ENCODE peak calls at places on chromosome 7, in eight cellular contexts. T is GM23338, B is right lobe of liver, Z is bronchial epithelial cell, G is fibroblast of lung, W is kidney epithelial cell, I is heart left ventricle, P is endothelial cell. Q is an unnamed sample.

GRCh38 chr7:138254444-138254843 is 178.2 kb downstream of the AKR1D1 start:
- DNase-seq in T (peak), B (no peak), Z (no peak), G (no peak), W (no peak), I (no peak), P (no peak), Q (no peak)

GRCh38 chr7:35003679-35004278 is 33.5 kb downstream of the DPY19L1 start:
- DNase-seq in T (no peak), B (no peak), Z (peak), G (peak), W (peak), I (no peak), P (no peak), Q (no peak)

GRCh38 chr7:151384352-151384697 is 25.5 kb downstream of the WDR86 start:
- DNase-seq in T (no peak), B (no peak), Z (no peak), G (no peak), W (no peak), I (no peak), P (no peak), Q (no peak)

GRCh38 chr7:91603707-91604106 is 276.8 kb downstream of the MTERF1 start:
- DNase-seq in T (no peak), B (no peak), Z (no peak), G (no peak), W (no peak), I (no peak), P (no peak), Q (no peak)

GRCh38 chr7:22485189-22485588 is 14.8 kb downstream of the STEAP1B start:
- DNase-seq in T (no peak), B (no peak), Z (no peak), G (peak), W (no peak), I (no peak), P (no peak), Q (no peak)

GRCh38 chr7:99975782-99976521 is at the start of gene AZGP1:
- DNase-seq in T (no peak), B (peak), Z (peak), G (no peak), W (no peak), I (peak), P (no peak), Q (no peak)

GRCh38 chr7:30091431-30092386 is 43.1 kb upstream of the MTURN start:
- DNase-seq in T (no peak), B (no peak), Z (peak), G (peak), W (peak), I (no peak), P (no peak), Q (no peak)

GRCh38 chr7:65953890-65954289 is 28.1 kb downstream of the GUSB start:
- DNase-seq in T (no peak), B (no peak), Z (no peak), G (no peak), W (no peak), I (no peak), P (no peak), Q (no peak)

GRCh38 chr7:112453505-112454171 is 3.4 kb downstream of the IFRD1 start:
- DNase-seq in T (no peak), B (no peak), Z (peak), G (peak), W (no peak), I (no peak), P (no peak), Q (no peak)

GRCh38 chr7:18521945-18522566 is 26.5 kb downstream of the HDAC9 start:
- DNase-seq in T (no peak), B (no peak), Z (no peak), G (peak), W (no peak), I (no peak), P (no peak), Q (no peak)

GRCh38 chr7:142329062-142329788 is 71.4 kb upstream of the PRSS58 start:
- DNase-seq in T (no peak), B (no peak), Z (no peak), G (no peak), W (no peak), I (no peak), P (no peak), Q (no peak)

GRCh38 chr7:157528785-157529341 is 192.1 kb downstream of the DNAJB6 start:
- DNase-seq in T (no peak), B (no peak), Z (no peak), G (no peak), W (no peak), I (peak), P (no peak), Q (no peak)

GRCh38 chr7:55593515-55594318 is 21.4 kb upstream of the VOPP1 start:
- DNase-seq in T (peak), B (peak), Z (peak), G (peak), W (no peak), I (peak), P (peak), Q (peak)

GRCh38 chr7:4247106-4247876 is 434.8 kb upstream of the FOXK1 start:
- DNase-seq in T (no peak), B (no peak), Z (no peak), G (no peak), W (no peak), I (no peak), P (no peak), Q (no peak)

GRCh38 chr7:142188159-142188558 is 69.7 kb downstream of the PRSS58 start:
- DNase-seq in T (no peak), B (no peak), Z (peak), G (peak), W (no peak), I (no peak), P (no peak), Q (no peak)

GRCh38 chr7:78041409-78041808 is 242.8 kb downstream of the PHTF2 start:
- DNase-seq in T (no peak), B (no peak), Z (no peak), G (no peak), W (no peak), I (no peak), P (no peak), Q (no peak)

GRCh38 chr7:91846436-91846835 is 34.1 kb downstream of the MTERF1 start:
- DNase-seq in T (no peak), B (no peak), Z (no peak), G (peak), W (no peak), I (no peak), P (no peak), Q (no peak)

GRCh38 chr7:142460402-142461117 is 202.7 kb upstream of the PRSS58 start:
- DNase-seq in T (no peak), B (no peak), Z (no peak), G (peak), W (no peak), I (no peak), P (no peak), Q (no peak)

GRCh38 chr7:2038876-2039728 is 193.6 kb downstream of the MAD1L1 start:
- DNase-seq in T (no peak), B (no peak), Z (no peak), G (no peak), W (no peak), I (no peak), P (no peak), Q (no peak)

GRCh38 chr7:130971297-130971696 is 237.3 kb upstream of the KLF14 start:
- DNase-seq in T (no peak), B (no peak), Z (no peak), G (no peak), W (no peak), I (no peak), P (no peak), Q (no peak)

GRCh38 chr7:45185028-45185863 is 27.7 kb downstream of the RAMP3 start:
- DNase-seq in T (no peak), B (no peak), Z (no peak), G (no peak), W (no peak), I (peak), P (no peak), Q (no peak)

GRCh38 chr7:93943816-93944540 is 22.4 kb downstream of the GNG11 start:
- DNase-seq in T (no peak), B (no peak), Z (no peak), G (no peak), W (no peak), I (no peak), P (no peak), Q (no peak)

GRCh38 chr7:51139796-51140195 is 176.8 kb downstream of the COBL start:
- DNase-seq in T (no peak), B (no peak), Z (peak), G (peak), W (no peak), I (no peak), P (no peak), Q (no peak)

GRCh38 chr7:149741629-149742028 is 31.8 kb downstream of the ZNF467 start:
- DNase-seq in T (no peak), B (no peak), Z (no peak), G (no peak), W (no peak), I (no peak), P (no peak), Q (no peak)

GRCh38 chr7:99653754-99654153 is 26.0 kb downstream of the CYP3A5 start:
- DNase-seq in T (no peak), B (no peak), Z (peak), G (no peak), W (no peak), I (no peak), P (no peak), Q (no peak)

GRCh38 chr7:100021297-100021696 is 5.9 kb downstream of the ZKSCAN1 start:
- DNase-seq in T (no peak), B (no peak), Z (no peak), G (peak), W (no peak), I (no peak), P (no peak), Q (no peak)

GRCh38 chr7:141696386-141696785 is 5.6 kb downstream of the DENND11 start:
- DNase-seq in T (no peak), B (no peak), Z (no peak), G (no peak), W (no peak), I (no peak), P (no peak), Q (no peak)

DNA sequence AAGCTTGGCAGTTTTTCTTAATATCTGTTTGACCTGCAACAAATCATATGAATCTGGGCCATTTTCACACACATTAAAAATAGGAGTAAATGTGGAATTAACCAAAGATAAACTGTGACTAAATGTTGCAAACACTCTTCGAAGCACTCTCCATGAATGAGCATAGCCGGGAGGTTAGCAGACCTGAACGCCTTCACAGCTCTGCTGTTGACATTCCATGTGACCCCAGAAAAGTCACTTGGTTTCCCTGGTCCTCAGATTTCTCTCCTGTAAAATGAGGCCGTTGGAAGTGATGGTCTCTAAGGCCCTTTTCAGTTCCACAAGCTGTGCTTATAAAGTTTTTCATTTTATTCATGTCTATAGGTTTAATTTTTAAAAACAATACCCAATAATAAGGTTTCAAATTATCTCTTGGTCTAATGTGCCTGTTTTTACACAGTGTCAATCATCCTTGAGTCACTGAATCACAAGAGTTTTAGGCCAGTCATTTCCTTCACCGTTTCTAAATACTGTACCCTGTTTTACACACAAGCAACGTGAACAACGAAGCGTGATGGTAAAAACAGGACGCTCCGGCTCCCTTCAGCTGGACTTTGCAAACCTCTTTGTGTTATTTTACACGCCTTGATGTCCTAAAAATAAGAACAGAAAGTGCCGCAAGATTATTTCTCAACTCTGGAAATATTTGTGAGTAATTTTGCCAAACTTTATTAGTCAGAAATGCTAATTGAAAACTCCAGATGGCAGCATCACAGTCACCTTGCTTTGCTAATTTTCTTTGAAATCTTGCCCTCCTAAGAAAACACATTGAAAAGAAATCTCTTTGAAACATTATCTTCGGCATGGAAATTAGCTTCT is 38.6 kb upstream of the MET start:
- DNase-seq in T (no peak), B (no peak), Z (peak), G (peak), W (peak), I (no peak), P (no peak), Q (peak)
- TF ChIP-seq CTCF in T (no peak), B (no peak), Z (peak), G (no peak), W (peak), I (no peak), P (no peak), Q (no peak)

GRCh38 chr7:128420773-128421172 is 11.0 kb upstream of the IMPDH1 start:
- DNase-seq in T (no peak), B (no peak), Z (no peak), G (no peak), W (no peak), I (no peak), P (no peak), Q (no peak)
- TF ChIP-seq CTCF in T (no peak), B (no peak), Z (no peak), G (no peak), W (no peak), I (no peak), P (no peak), Q (no peak)

DNA sequence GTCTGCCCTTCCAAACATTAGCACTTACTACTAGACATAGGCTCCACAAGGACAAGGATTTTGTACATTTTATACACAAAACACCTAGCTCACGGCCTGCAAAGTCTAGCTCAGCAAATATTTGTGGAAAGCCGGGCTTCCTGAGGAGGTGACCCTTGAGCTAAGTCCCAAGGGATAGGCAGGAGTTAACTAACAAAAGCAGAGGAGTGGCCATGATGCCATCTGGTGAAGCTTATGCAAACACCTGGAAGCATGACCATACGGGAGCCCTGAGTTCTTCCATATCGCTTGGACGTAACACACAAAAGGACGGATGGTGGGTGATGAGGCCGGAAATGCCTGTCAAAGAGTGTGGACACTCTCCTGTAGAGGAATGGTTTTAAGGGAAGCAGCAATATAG is 25.9 kb upstream of the YAE1 start:
- DNase-seq in T (no peak), B (no peak), Z (no peak), G (no peak), W (no peak), I (no peak), P (no peak), Q (no peak)
- TF ChIP-seq CTCF in T (no peak), B (no peak), Z (no peak), G (no peak), W (no peak), I (no peak), P (no peak), Q (no peak)

DNA sequence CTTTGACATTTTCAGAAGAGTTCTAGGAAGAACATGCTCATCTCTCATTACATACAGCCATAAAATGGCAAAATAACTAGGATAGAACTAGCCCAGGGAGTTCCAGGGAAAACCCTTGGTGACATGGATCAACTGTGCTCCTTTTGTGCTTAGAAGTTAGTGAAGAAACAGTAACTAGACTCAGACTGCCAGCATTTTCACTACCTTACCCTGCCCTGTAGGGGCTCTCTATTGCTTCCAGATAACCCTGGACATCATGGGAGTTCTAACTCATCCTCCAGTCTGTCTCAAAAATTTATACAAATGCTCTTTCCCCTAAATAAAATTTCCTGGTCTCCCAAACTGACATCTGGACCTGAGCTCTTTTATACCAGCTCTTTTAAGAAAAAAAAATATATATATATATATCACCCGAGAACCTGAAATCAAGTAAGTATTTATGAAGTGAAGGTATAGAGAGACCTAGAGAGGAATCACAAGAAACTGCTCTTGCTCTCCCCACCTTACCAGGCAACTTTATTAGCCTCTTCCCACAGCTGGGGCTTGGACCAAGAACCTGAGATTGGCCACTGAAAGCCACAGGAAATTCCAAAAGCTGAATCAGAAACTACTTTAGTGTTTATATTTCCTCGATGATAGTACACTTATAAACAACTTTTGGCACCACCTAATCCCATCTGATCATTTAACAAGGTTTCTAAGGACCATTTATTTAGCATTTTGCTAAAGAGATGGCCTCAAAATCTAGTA is 101.4 kb downstream of the RELN start:
- DNase-seq in T (peak), B (no peak), Z (no peak), G (no peak), W (no peak), I (no peak), P (no peak), Q (no peak)
- TF ChIP-seq CTCF in T (peak), B (no peak), Z (no peak), G (no peak), W (no peak), I (no peak), P (no peak), Q (no peak)

GRCh38 chr7:109092268-109092667 is 522.6 kb downstream of the DNAJB9 start:
- DNase-seq in T (peak), B (no peak), Z (no peak), G (no peak), W (no peak), I (no peak), P (no peak), Q (no peak)
- TF ChIP-seq CTCF in T (peak), B (peak), Z (no peak), G (no peak), W (peak), I (no peak), P (peak), Q (no peak)

GRCh38 chr7:139966906-139967305 is 95.8 kb downstream of the PARP12 start:
- DNase-seq in T (no peak), B (no peak), Z (no peak), G (no peak), W (no peak), I (no peak), P (no peak), Q (no peak)
- TF ChIP-seq CTCF in T (no peak), B (no peak), Z (no peak), G (no peak), W (no peak), I (no peak), P (no peak), Q (no peak)

GRCh38 chr7:105916603-105917002 is 40.2 kb upstream of the ATXN7L1 start:
- DNase-seq in T (no peak), B (no peak), Z (peak), G (peak), W (no peak), I (no peak), P (no peak), Q (no peak)

GRCh38 chr7:105911961-105912575 is 35.7 kb upstream of the ATXN7L1 start:
- DNase-seq in T (no peak), B (no peak), Z (no peak), G (peak), W (no peak), I (no peak), P (no peak), Q (no peak)

GRCh38 chr7:105913947-105914346 is 37.5 kb upstream of the ATXN7L1 start:
- DNase-seq in T (no peak), B (no peak), Z (no peak), G (no peak), W (no peak), I (no peak), P (no peak), Q (no peak)

GRCh38 chr7:105920766-105921165 is 42.3 kb upstream of the CDHR3 start:
- DNase-seq in T (no peak), B (no peak), Z (no peak), G (peak), W (peak), I (no peak), P (no peak), Q (no peak)

DNA sequence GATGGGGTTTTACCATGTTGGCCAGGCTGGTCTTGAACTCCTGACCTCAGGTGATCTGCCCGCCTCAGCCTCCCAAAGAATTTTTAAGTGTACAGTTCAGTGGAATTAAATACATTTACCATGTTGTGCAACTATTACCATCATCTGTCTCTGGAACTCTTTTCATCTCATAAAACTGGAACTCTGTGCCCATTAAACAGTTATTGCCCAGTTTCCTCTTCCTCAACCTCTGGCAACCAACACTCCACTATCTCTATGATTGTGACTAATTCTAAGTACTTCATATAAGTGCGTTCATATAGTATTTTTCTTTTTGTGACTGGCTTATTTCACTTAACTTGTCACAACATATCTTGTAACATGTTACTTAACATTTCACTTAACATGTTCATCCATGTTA is 41.3 kb upstream of the ATXN7L1 start:
- DNase-seq in T (no peak), B (no peak), Z (no peak), G (no peak), W (no peak), I (no peak), P (no peak), Q (no peak)
- TF ChIP-seq CTCF in T (no peak), B (no peak), Z (no peak), G (no peak), W (no peak), I (no peak), P (no peak), Q (no peak)

DNA sequence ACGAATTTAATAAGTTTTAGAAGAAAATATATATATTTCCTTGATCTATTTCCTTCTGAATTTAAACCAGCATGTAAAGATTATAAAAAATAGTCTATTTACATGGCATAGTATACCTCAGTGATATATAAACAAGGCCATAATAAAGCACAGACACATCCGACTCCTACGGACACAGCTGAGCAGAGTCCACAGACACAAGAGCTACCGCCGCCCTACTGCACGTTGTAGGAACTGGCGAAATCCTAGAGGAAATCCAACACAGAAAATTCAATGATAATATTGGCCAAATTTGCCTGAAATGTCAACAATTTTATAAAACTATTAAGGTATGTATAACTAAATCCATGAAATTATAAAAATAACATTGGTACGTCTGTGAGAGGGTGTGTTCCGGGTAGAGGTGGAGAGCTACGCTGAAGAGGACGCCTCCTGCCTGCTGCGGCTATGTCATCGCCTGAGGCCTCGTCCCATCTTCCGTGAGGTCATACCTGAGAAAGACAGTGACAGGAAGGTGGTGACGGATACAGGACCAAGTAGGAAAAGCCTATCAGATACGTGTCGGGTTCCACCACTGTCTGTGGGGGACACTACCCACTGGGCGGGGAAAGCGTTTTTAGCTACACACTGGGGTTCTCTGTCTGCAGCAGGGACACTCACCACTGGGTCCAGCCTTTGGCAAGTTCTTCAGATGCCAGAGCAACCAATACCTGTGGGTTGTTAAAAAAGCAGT is 29.3 kb upstream of the NCAPG2 start:
- DNase-seq in T (peak), B (no peak), Z (no peak), G (no peak), W (no peak), I (no peak), P (no peak), Q (no peak)
- TF ChIP-seq CTCF in T (peak), B (no peak), Z (no peak), G (no peak), W (no peak), I (no peak), P (no peak), Q (no peak)

Q was measured in GM13976.